ENCODE peak calls at places on chromosome 18, in four cellular contexts. One of them, this sample, is unnamed.

GRCh38 chr18:45713239-45713638 is 10.7 kb upstream of the SLC14A1 start:
- DNase-seq in mesendoderm: peak; percentile 18
- DNase-seq in trophoblast cell: no peak
- DNase-seq in mesenchymal stem cell: no peak
- DNase-seq in this sample: no peak

GRCh38 chr18:30265190-30265589 is 777.4 kb downstream of the DSC3 start:
- DNase-seq in mesendoderm: no peak
- DNase-seq in trophoblast cell: no peak
- DNase-seq in mesenchymal stem cell: no peak
- DNase-seq in this sample: no peak

GRCh38 chr18:57809190-57809589 is 6.1 kb upstream of the ATP8B1 start:
- DNase-seq in trophoblast cell: no peak
- DNase-seq in mesenchymal stem cell: no peak
- DNase-seq in mesendoderm: no peak
- DNase-seq in this sample: no peak

GRCh38 chr18:40222736-40223135 is 1732.3 kb upstream of the PIK3C3 start:
- DNase-seq in mesendoderm: no peak
- DNase-seq in trophoblast cell: no peak
- DNase-seq in mesenchymal stem cell: peak; percentile 33
- DNase-seq in this sample: no peak

GRCh38 chr18:9429662-9429993 is 45.7 kb upstream of the RALBP1 start:
- DNase-seq in mesendoderm: no peak
- DNase-seq in mesenchymal stem cell: no peak
- DNase-seq in trophoblast cell: peak; percentile 88
- DNase-seq in this sample: no peak

GRCh38 chr18:35122586-35123224 is 81.5 kb downstream of the MAPRE2 start:
- DNase-seq in trophoblast cell: peak; percentile 8
- DNase-seq in mesendoderm: peak; percentile 68
- DNase-seq in mesenchymal stem cell: no peak
- DNase-seq in this sample: peak; percentile 78

GRCh38 chr18:33334781-33335180 is 105.7 kb downstream of the CCDC178 start:
- DNase-seq in mesendoderm: no peak
- DNase-seq in mesenchymal stem cell: no peak
- DNase-seq in trophoblast cell: no peak
- DNase-seq in this sample: no peak

GRCh38 chr18:78138993-78139496 is 840.6 kb upstream of the SALL3 start:
- DNase-seq in trophoblast cell: no peak
- DNase-seq in mesenchymal stem cell: no peak
- DNase-seq in mesendoderm: peak; percentile 84
- DNase-seq in this sample: peak; percentile 69

GRCh38 chr18:56009451-56009850 is 421.5 kb upstream of the TCF4 start:
- DNase-seq in mesenchymal stem cell: no peak
- DNase-seq in trophoblast cell: peak; percentile 28
- DNase-seq in mesendoderm: no peak
- DNase-seq in this sample: no peak

GRCh38 chr18:76349067-76349715 is 145.9 kb downstream of the ZNF516 start:
- DNase-seq in trophoblast cell: peak; percentile 29
- DNase-seq in mesenchymal stem cell: peak; percentile 69
- DNase-seq in mesendoderm: peak; percentile 84
- DNase-seq in this sample: peak; percentile 79

GRCh38 chr18:14179306-14179705 is 47.1 kb upstream of the ZNF519 start:
- DNase-seq in mesenchymal stem cell: no peak
- DNase-seq in mesendoderm: no peak
- DNase-seq in trophoblast cell: no peak
- DNase-seq in this sample: no peak

GRCh38 chr18:63290456-63291200 is 28.9 kb downstream of the BCL2 start:
- DNase-seq in mesendoderm: peak; percentile 86
- DNase-seq in mesenchymal stem cell: no peak
- DNase-seq in trophoblast cell: no peak
- DNase-seq in this sample: no peak

GRCh38 chr18:8247700-8248099 is 361.5 kb upstream of the RAB12 start:
- DNase-seq in mesenchymal stem cell: no peak
- DNase-seq in trophoblast cell: no peak
- DNase-seq in mesendoderm: peak; percentile 51
- DNase-seq in this sample: no peak

GRCh38 chr18:62512996-62513395 is 9.8 kb upstream of the ZCCHC2 start:
- DNase-seq in trophoblast cell: no peak
- DNase-seq in mesendoderm: no peak
- DNase-seq in mesenchymal stem cell: no peak
- DNase-seq in this sample: no peak

GRCh38 chr18:75727479-75727878 is 300.0 kb upstream of the SMIM21 start:
- DNase-seq in mesenchymal stem cell: peak; percentile 9
- DNase-seq in mesendoderm: peak; percentile 68
- DNase-seq in trophoblast cell: no peak
- DNase-seq in this sample: peak; percentile 79

GRCh38 chr18:456361-456821 is 44.1 kb downstream of the COLEC12 start:
- DNase-seq in trophoblast cell: no peak
- DNase-seq in mesendoderm: no peak
- DNase-seq in mesenchymal stem cell: peak; percentile 5
- DNase-seq in this sample: no peak

GRCh38 chr18:36424741-36425142 is 127.2 kb downstream of the FHOD3 start:
- DNase-seq in trophoblast cell: peak; percentile 61
- DNase-seq in mesendoderm: no peak
- DNase-seq in mesenchymal stem cell: no peak
- DNase-seq in this sample: no peak

GRCh38 chr18:6219116-6219717 is 195.5 kb downstream of the L3MBTL4 start:
- DNase-seq in mesenchymal stem cell: peak; percentile 42
- DNase-seq in trophoblast cell: peak; percentile 61
- DNase-seq in mesendoderm: peak; percentile 83
- DNase-seq in this sample: peak; percentile 77

GRCh38 chr18:59779979-59780378 is 82.8 kb upstream of the CCBE1 start:
- DNase-seq in trophoblast cell: peak; percentile 34
- DNase-seq in mesenchymal stem cell: peak; percentile 37
- DNase-seq in mesendoderm: no peak
- DNase-seq in this sample: no peak

GRCh38 chr18:5239447-5239846 is 42.4 kb upstream of the AKAIN1 start:
- DNase-seq in mesendoderm: no peak
- DNase-seq in mesenchymal stem cell: no peak
- DNase-seq in trophoblast cell: no peak
- DNase-seq in this sample: no peak

GRCh38 chr18:41828137-41828536 is 126.9 kb upstream of the PIK3C3 start:
- DNase-seq in trophoblast cell: no peak
- DNase-seq in mesendoderm: peak; percentile 49
- DNase-seq in mesenchymal stem cell: no peak
- DNase-seq in this sample: no peak

DNA sequence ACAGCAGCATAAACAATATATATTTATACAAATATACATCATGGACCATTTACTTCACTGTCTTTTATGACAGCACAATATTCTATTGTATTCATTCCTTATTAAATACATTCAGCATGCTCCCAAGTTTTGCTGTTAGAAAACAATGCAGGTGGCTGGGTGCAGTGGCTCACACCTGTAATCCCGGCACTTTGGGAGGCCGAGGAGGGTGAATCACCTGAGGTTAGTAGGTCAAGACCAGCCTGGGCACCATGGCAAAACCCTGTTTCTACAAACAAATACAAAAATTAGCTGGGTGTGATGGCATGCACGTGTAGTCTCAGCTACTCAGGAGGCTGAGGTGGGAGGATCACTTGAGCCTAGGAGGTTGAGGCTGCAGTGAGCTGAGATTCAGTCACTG is 39.0 kb downstream of the NPC1 start:
- DNase-seq in mesenchymal stem cell: no peak
- DNase-seq in mesendoderm: no peak
- DNase-seq in trophoblast cell: peak; percentile 80
- DNase-seq in this sample: no peak
- H2AK5ac ChIP-seq in mesenchymal stem cell: no peak overlapping the region
- H2AK5ac ChIP-seq in mesendoderm: no peak overlapping the region
- H2AK5ac ChIP-seq in trophoblast cell: no peak overlapping the region
- H2AK5ac ChIP-seq in this sample: no peak overlapping the region

DNA sequence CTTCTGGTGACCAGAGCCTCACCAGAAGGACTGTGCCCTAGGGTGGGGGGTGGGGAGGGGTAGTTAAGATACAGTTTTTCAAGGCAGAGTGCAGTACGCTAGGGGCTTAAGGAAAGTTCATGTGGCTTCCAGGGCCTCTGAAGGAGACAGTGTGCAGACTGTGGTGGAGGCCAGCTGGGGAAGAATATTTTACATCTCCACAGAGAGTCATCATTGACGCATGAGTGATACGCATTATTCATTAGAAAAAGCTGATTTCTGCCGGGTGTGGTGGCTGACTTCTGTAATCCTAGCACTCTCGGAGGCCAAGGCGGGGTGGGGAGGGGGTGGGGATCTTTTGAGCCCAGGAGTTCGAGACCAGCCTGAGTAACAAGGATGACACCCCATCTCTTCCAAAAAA is 4.4 kb upstream of the IMPA2 start:
- DNase-seq in mesenchymal stem cell: peak; percentile 42
- DNase-seq in mesendoderm: no peak
- DNase-seq in trophoblast cell: peak; percentile 58
- DNase-seq in this sample: no peak
- H4K8ac ChIP-seq in mesenchymal stem cell: peak overlapping the region; percentile 90
- H4K8ac ChIP-seq in mesendoderm: no peak overlapping the region
- H4K8ac ChIP-seq in trophoblast cell: no peak overlapping the region
- H4K8ac ChIP-seq in this sample: no peak overlapping the region

GRCh38 chr18:74392323-74392722 is 64.8 kb downstream of the DIPK1C start:
- DNase-seq in trophoblast cell: no peak
- DNase-seq in mesendoderm: no peak
- DNase-seq in mesenchymal stem cell: no peak
- DNase-seq in this sample: no peak
- H3K27ac ChIP-seq in trophoblast cell: no peak overlapping the region
- H3K27ac ChIP-seq in mesendoderm: no peak overlapping the region
- H3K27ac ChIP-seq in mesenchymal stem cell: no peak overlapping the region
- H3K27ac ChIP-seq in this sample: no peak overlapping the region

DNA sequence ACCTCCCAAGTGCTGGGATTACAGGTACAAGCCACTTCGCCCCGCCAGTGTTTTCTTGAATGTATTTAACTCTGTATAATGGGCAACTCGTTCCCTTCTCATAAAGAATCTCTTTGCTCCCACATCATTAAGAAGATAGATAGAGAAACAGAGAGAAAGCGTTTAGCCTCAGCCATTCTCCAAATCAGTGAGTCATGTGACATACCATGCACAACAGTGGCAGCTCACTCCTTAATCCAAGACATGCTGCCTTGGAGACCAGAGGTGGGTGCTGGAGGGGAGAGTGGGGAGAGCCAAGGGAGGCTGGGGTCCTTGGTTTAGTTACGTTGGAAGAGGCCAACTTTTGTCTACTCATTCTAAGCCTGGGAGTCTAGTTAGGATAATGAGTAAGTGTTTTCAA is 54.7 kb downstream of the TGIF1 start:
- DNase-seq in trophoblast cell: no peak
- DNase-seq in mesendoderm: no peak
- DNase-seq in mesenchymal stem cell: no peak
- DNase-seq in this sample: no peak
- H2AK5ac ChIP-seq in trophoblast cell: no peak overlapping the region
- H2AK5ac ChIP-seq in mesendoderm: no peak overlapping the region
- H2AK5ac ChIP-seq in mesenchymal stem cell: no peak overlapping the region
- H2AK5ac ChIP-seq in this sample: no peak overlapping the region

GRCh38 chr18:69948919-69949537 is 1.4 kb upstream of the CD226 start:
- DNase-seq in trophoblast cell: peak; percentile 60
- DNase-seq in mesenchymal stem cell: no peak
- DNase-seq in mesendoderm: peak; percentile 15
- DNase-seq in this sample: no peak

GRCh38 chr18:69954719-69955118 is 7.0 kb upstream of the CD226 start:
- DNase-seq in mesenchymal stem cell: peak; percentile 10
- DNase-seq in trophoblast cell: no peak
- DNase-seq in mesendoderm: no peak
- DNase-seq in this sample: no peak

GRCh38 chr18:69953191-69953590 is 5.5 kb upstream of the CD226 start:
- DNase-seq in mesenchymal stem cell: no peak
- DNase-seq in trophoblast cell: no peak
- DNase-seq in mesendoderm: no peak
- DNase-seq in this sample: no peak

GRCh38 chr18:69949538-69949936 is 1.9 kb upstream of the CD226 start:
- DNase-seq in trophoblast cell: no peak
- DNase-seq in mesendoderm: no peak
- DNase-seq in mesenchymal stem cell: no peak
- DNase-seq in this sample: no peak

GRCh38 chr18:69951182-69951581 is 3.5 kb upstream of the CD226 start:
- DNase-seq in trophoblast cell: no peak
- DNase-seq in mesendoderm: peak; percentile 25
- DNase-seq in mesenchymal stem cell: peak; percentile 23
- DNase-seq in this sample: no peak
- H4K8ac ChIP-seq in trophoblast cell: no peak overlapping the region
- H4K8ac ChIP-seq in mesendoderm: no peak overlapping the region
- H4K8ac ChIP-seq in mesenchymal stem cell: no peak overlapping the region
- H4K8ac ChIP-seq in this sample: no peak overlapping the region

DNA sequence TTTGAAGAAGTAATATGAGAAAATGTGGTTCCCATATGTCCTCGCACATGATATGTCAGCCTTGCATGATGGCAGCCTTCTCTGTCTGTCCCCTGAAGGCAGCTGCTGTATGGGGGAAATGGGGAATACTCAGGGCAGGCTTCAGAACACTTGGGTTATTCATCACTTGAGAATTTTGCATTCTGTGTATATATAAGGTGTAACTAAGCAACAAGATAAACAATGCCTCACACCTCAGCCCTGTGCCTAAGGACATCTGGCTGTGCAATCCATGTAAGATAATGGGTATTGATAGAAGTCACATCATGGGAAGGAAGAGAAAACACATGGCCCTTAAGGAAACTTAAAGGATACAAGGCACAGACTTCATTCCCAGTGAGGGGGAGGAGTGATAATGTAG is 52.4 kb downstream of the RAB27B start:
- DNase-seq in trophoblast cell: peak; percentile 89
- DNase-seq in mesendoderm: peak; percentile 94
- DNase-seq in mesenchymal stem cell: peak; percentile 96
- DNase-seq in this sample: no peak
- H3K27ac ChIP-seq in trophoblast cell: peak overlapping the region; percentile 22
- H3K27ac ChIP-seq in mesendoderm: peak overlapping the region; percentile 16
- H3K27ac ChIP-seq in mesenchymal stem cell: no peak overlapping the region
- H3K27ac ChIP-seq in this sample: no peak overlapping the region

GRCh38 chr18:48930926-48931325 is 19.8 kb downstream of the SMAD7 start:
- DNase-seq in mesenchymal stem cell: peak; percentile 32
- DNase-seq in trophoblast cell: no peak
- DNase-seq in mesendoderm: peak; percentile 6
- DNase-seq in this sample: no peak
- H2AK5ac ChIP-seq in mesenchymal stem cell: peak overlapping the region; percentile 96
- H2AK5ac ChIP-seq in trophoblast cell: no peak overlapping the region
- H2AK5ac ChIP-seq in mesendoderm: no peak overlapping the region
- H2AK5ac ChIP-seq in this sample: no peak overlapping the region

DNA sequence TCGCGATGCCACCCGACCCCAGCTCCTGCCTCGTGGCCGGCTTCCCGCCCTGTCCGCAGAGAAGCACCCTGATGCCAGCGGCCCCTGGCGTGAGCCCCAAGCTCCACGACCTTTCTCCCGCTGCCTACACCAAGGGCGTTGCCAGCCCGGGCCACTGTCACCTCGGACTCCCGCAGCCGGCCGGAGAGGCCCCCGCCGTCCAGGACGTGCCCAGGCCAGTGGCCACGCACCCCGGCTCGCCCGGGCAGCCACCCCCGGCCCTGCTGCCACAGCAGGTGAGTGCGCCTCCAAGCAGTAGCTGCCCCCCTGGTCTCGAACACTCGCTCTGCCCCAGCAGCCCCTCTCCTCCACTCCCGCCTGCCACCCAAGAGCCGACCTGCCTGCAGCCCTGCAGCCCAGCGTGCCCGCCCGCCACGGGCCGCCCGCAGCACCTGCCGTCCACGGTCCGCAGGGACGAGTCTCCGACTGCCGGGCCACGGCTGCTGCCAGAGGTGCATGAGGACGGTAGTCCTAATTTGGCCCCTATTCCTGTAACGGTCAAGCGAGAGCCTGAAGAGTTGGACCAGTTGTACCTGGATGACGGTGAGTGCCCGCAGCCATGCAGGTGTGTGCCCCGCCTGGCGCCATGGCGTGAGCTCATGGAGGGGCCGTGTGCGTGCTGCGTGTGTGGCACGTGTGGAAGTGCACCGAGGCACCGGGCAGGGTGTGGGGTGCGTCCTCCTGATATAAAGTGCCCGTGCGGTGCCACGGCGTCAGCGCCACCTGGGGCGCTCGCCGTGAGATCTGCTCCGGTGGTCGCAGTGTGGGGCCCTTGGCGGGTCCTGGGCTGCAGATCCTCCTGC is 90.8 kb downstream of the NFATC1 start:
- DNase-seq in trophoblast cell: no peak
- DNase-seq in mesendoderm: no peak
- DNase-seq in mesenchymal stem cell: no peak
- DNase-seq in this sample: no peak
- H4K8ac ChIP-seq in trophoblast cell: no peak overlapping the region
- H4K8ac ChIP-seq in mesendoderm: no peak overlapping the region
- H4K8ac ChIP-seq in mesenchymal stem cell: peak overlapping the region; percentile 16
- H4K8ac ChIP-seq in this sample: no peak overlapping the region